ENCODE peak calls at places on chromosomes 16 and 17, in nine cellular contexts. A, R, H, I, L, J, F, T and X are unnamed samples.

GRCh38 chr16:30376508-30376907 is 1.9 kb downstream of the MYL11 start:
- DNase-seq in I (no peak), L (no peak), T (no peak), R (no peak), J (no peak), F (no peak), A (no peak), H (no peak), X (no peak)

GRCh38 chr17:7213895-7214299 is 5.7 kb downstream of the DLG4 start:
- DNase-seq in F (peak; percentile 97), J (no peak), H (no peak), T (peak; percentile 92), R (peak; percentile 58), L (peak; percentile 63), I (peak; percentile 86), A (no peak), X (no peak)

GRCh38 chr17:57944796-57945362 is 10.3 kb downstream of the CUEDC1 start:
- DNase-seq in H (no peak), J (no peak), R (no peak), F (no peak), I (no peak), T (no peak), L (no peak), A (no peak), X (no peak)

GRCh38 chr17:39867891-39868553 is at the start of gene ZPBP2:
- DNase-seq in R (peak; percentile 53), H (peak; percentile 22), I (peak; percentile 26), T (no peak), A (no peak), J (no peak), L (no peak), F (no peak), X (no peak)

GRCh38 chr17:82418001-82418986 is at the start of the genes HEXD and OGFOD3:
- DNase-seq in T (peak; percentile 82), A (peak; percentile 67), J (peak; percentile 68), L (peak; percentile 96), R (peak; percentile 76), I (peak; percentile 80), F (peak; percentile 86), H (peak; percentile 78), X (peak; percentile 34)

GRCh38 chr17:32496348-32497078 is 9.7 kb downstream of the CDK5R1 start:
- DNase-seq in R (no peak), T (no peak), F (no peak), H (no peak), I (no peak), L (no peak), J (no peak), A (peak; percentile 60), X (no peak)

GRCh38 chr16:4426021-4426684 is 485 bp downstream of the DNAJA3 start:
- DNase-seq in A (no peak), H (no peak), T (no peak), L (no peak), R (no peak), F (no peak), I (peak; percentile 67), J (no peak), X (no peak)

GRCh38 chr17:56096026-56096807 is 57.1 kb upstream of the ANKFN1 start:
- DNase-seq in H (no peak), R (no peak), T (no peak), J (no peak), I (no peak), L (no peak), F (no peak), A (no peak), X (peak; percentile 25)

GRCh38 chr17:14732211-14732610 is 431.3 kb downstream of the HS3ST3B1 start:
- DNase-seq in H (no peak), T (no peak), J (no peak), A (no peak), L (no peak), I (no peak), R (no peak), F (no peak), X (no peak)

GRCh38 chr16:25747160-25747758 is 55.5 kb downstream of the HS3ST4 start:
- DNase-seq in J (no peak), A (no peak), R (no peak), H (no peak), I (no peak), F (peak; percentile 10), T (peak; percentile 11), L (no peak), X (no peak)

GRCh38 chr16:27111486-27111885 is 44.8 kb downstream of the C16orf82 start:
- DNase-seq in L (no peak), R (no peak), J (no peak), H (no peak), A (no peak), F (no peak), T (no peak), I (no peak), X (no peak)

GRCh38 chr16:86035906-86036305 is 136.9 kb downstream of the IRF8 start:
- DNase-seq in J (no peak), H (no peak), R (no peak), A (no peak), I (no peak), F (no peak), T (no peak), L (no peak), X (no peak)

GRCh38 chr17:82277851-82278250 is 4.4 kb upstream of the CSNK1D start:
- DNase-seq in T (no peak), I (no peak), A (no peak), F (no peak), H (no peak), J (no peak), L (no peak), R (no peak), X (no peak)

GRCh38 chr17:39167492-39167891 is 1.5 kb upstream of the ARL5C start:
- DNase-seq in J (no peak), L (no peak), H (no peak), T (peak; percentile 97), F (no peak), A (no peak), R (no peak), I (no peak), X (no peak)

GRCh38 chr17:13367154-13367553 is 234.6 kb downstream of the HS3ST3A1 start:
- DNase-seq in F (no peak), J (no peak), A (no peak), R (no peak), H (no peak), T (no peak), L (no peak), I (no peak), X (no peak)

GRCh38 chr16:1974157-1975070 is 2.6 kb downstream of the TBL3 start:
- DNase-seq in A (no peak), J (no peak), T (no peak), L (no peak), F (no peak), R (no peak), I (no peak), H (no peak), X (no peak)

GRCh38 chr16:12455287-12455798 is 348.3 kb downstream of the CPPED1 start:
- DNase-seq in T (peak; percentile 65), I (no peak), L (peak; percentile 53), R (no peak), A (peak; percentile 17), H (peak; percentile 6), J (no peak), F (peak; percentile 55), X (no peak)

GRCh38 chr16:69563605-69564580 is 1.9 kb upstream of the NFAT5 start:
- DNase-seq in L (peak; percentile 13), A (no peak), I (peak; percentile 26), J (peak; percentile 34), F (peak; percentile 29), R (no peak), T (peak; percentile 88), H (peak; percentile 69), X (no peak)

GRCh38 chr17:66560691-66561090 is 258.3 kb downstream of the PRKCA start:
- DNase-seq in H (no peak), I (no peak), F (no peak), R (no peak), J (no peak), A (no peak), T (no peak), L (no peak), X (no peak)

GRCh38 chr16:3175157-3176153 is 12.5 kb upstream of the OR1F1 start:
- DNase-seq in I (no peak), J (no peak), L (peak; percentile 36), R (no peak), A (no peak), T (no peak), H (peak; percentile 57), F (peak; percentile 75), X (no peak)

GRCh38 chr17:17403899-17404576 is 72.8 kb upstream of the MED9 start:
- DNase-seq in T (peak; percentile 98), A (no peak), R (peak; percentile 26), I (peak; percentile 52), J (no peak), H (peak; percentile 16), F (no peak), L (no peak), X (no peak)

GRCh38 chr16:75318737-75319136 is 67.3 kb upstream of the BCAR1 start:
- DNase-seq in I (no peak), J (no peak), A (no peak), L (no peak), F (no peak), R (no peak), H (no peak), T (no peak), X (no peak)

GRCh38 chr17:49000943-49001342 is 3.8 kb downstream of the IGF2BP1 start:
- DNase-seq in I (no peak), H (no peak), J (no peak), L (no peak), F (no peak), R (no peak), T (peak; percentile 56), A (no peak), X (no peak)

GRCh38 chr16:22132801-22133200 is 29.5 kb upstream of the SDR42E2 start:
- DNase-seq in H (no peak), F (no peak), A (no peak), R (no peak), T (no peak), L (no peak), J (no peak), I (no peak), X (no peak)

GRCh38 chr17:67520282-67520906 is 143.3 kb downstream of the PITPNC1 start:
- DNase-seq in F (no peak), R (no peak), T (peak; percentile 39), H (no peak), A (peak; percentile 50), L (no peak), J (no peak), I (no peak), X (peak; percentile 51)

GRCh38 chr16:50722960-50723359 is 18.9 kb upstream of the CYLD start:
- DNase-seq in T (no peak), F (no peak), L (no peak), R (no peak), J (no peak), A (no peak), H (no peak), I (no peak), X (no peak)

GRCh38 chr17:58210922-58211321 is 8.1 kb downstream of the MKS1 start:
- DNase-seq in A (no peak), L (no peak), H (no peak), J (no peak), F (no peak), I (no peak), R (no peak), T (peak; percentile 47), X (no peak)

GRCh38 chr16:23080329-23080728 is 68.9 kb downstream of the USP31 start:
- DNase-seq in A (no peak), T (no peak), J (no peak), H (no peak), L (no peak), I (no peak), R (no peak), F (no peak), X (no peak)

GRCh38 chr17:7782237-7782636 is 51.8 kb upstream of the KDM6B start:
- DNase-seq in L (no peak), A (peak; percentile 8), J (no peak), H (no peak), R (no peak), T (no peak), I (no peak), F (no peak), X (peak; percentile 6)

GRCh38 chr16:78576941-78577340 is 477.5 kb downstream of the WWOX start:
- DNase-seq in J (no peak), F (no peak), A (no peak), L (no peak), R (no peak), T (no peak), I (no peak), H (no peak), X (no peak)

GRCh38 chr16:20404637-20405036 is at the start of gene PDILT:
- DNase-seq in H (no peak), I (no peak), L (no peak), F (no peak), R (no peak), T (no peak), A (no peak), J (no peak), X (no peak)